ENCODE peak calls at places on chromosomes 11 and 22, in ten cellular contexts. I, D, M, O, Y, K, E, Z, W and T are unnamed samples.

GRCh38 chr22:22737590-22737989 is 93.2 kb downstream of the GGTLC2 start:
- DNase-seq in M (no peak), K (no peak), E (no peak), D (no peak), W (no peak), Z (no peak), I (no peak), Y (no peak), O (no peak), T (no peak)

GRCh38 chr11:27977031-27977430 is 130.9 kb downstream of the KIF18A start:
- DNase-seq in E (no peak), O (no peak), K (peak), M (no peak), Y (peak), I (peak), W (no peak), Z (no peak), D (no peak), T (peak)

GRCh38 chr22:30574095-30574981 is at the start of gene GAL3ST1:
- DNase-seq in E (no peak), Y (no peak), Z (no peak), I (peak), W (no peak), D (no peak), M (no peak), K (no peak), O (peak), T (no peak)

GRCh38 chr22:19105867-19106802 is 16.1 kb downstream of the DGCR2 start:
- DNase-seq in K (no peak), D (no peak), Y (no peak), I (no peak), M (no peak), W (no peak), O (no peak), Z (peak), E (no peak), T (no peak)

GRCh38 chr11:44205358-44205757 is 104.6 kb downstream of the ALX4 start:
- DNase-seq in K (no peak), Y (no peak), M (no peak), I (no peak), E (no peak), D (no peak), W (no peak), O (no peak), Z (no peak), T (no peak)

GRCh38 chr11:27904358-27905055 is 203.4 kb downstream of the KIF18A start:
- DNase-seq in Y (peak), W (no peak), D (peak), Z (no peak), I (peak), E (no peak), K (no peak), M (no peak), O (no peak), T (peak)

GRCh38 chr11:59923813-59924212 is 14.4 kb upstream of the OOSP1 start:
- DNase-seq in W (no peak), K (peak), Z (no peak), I (no peak), D (peak), M (no peak), O (no peak), Y (no peak), E (no peak), T (no peak)

GRCh38 chr22:20378110-20378509 is 15.8 kb upstream of the ZNF74 start:
- DNase-seq in K (no peak), Z (no peak), E (no peak), M (no peak), D (no peak), Y (no peak), O (no peak), I (peak), W (no peak), T (no peak)

GRCh38 chr11:73095613-73096012 is 46.5 kb downstream of the FCHSD2 start:
- DNase-seq in M (no peak), K (peak), W (peak), Z (no peak), I (no peak), O (no peak), Y (peak), D (no peak), E (no peak), T (no peak)

GRCh38 chr22:35589071-35589735 is 27.9 kb downstream of the MB start:
- DNase-seq in Z (no peak), W (no peak), E (peak), K (peak), D (peak), M (no peak), I (peak), O (peak), Y (peak), T (peak)

GRCh38 chr22:21926728-21927127 is 25.9 kb downstream of the PPM1F start:
- DNase-seq in Y (no peak), D (no peak), Z (no peak), I (peak), K (no peak), M (no peak), W (no peak), O (no peak), E (no peak), T (no peak)

GRCh38 chr22:49241174-49241851 is 586.4 kb downstream of the BRD1 start:
- DNase-seq in K (no peak), W (no peak), O (no peak), I (no peak), Y (no peak), E (no peak), M (no peak), Z (peak), D (no peak), T (no peak)

GRCh38 chr11:96152623-96153022 is 190.4 kb downstream of the MAML2 start:
- DNase-seq in Y (no peak), D (no peak), W (no peak), Z (no peak), E (no peak), M (no peak), K (no peak), I (no peak), O (no peak), T (peak)

GRCh38 chr22:17013396-17014100 is 5.5 kb upstream of the GAB4 start:
- DNase-seq in Z (no peak), D (no peak), E (no peak), W (no peak), K (no peak), I (no peak), M (no peak), O (no peak), Y (no peak), T (no peak)

GRCh38 chr11:75388386-75389275 is 10.7 kb upstream of the RPS3 start:
- DNase-seq in Z (peak), D (peak), O (peak), I (no peak), M (no peak), E (peak), Y (peak), W (peak), K (peak), T (peak)

GRCh38 chr11:12418019-12418611 is 40.7 kb downstream of the PARVA start:
- DNase-seq in Y (peak), E (peak), D (no peak), Z (no peak), I (peak), M (no peak), W (no peak), K (peak), O (no peak), T (no peak)

GRCh38 chr11:67053896-67054850 is 2.5 kb upstream of the RHOD start:
- DNase-seq in W (no peak), M (no peak), Z (peak), O (peak), K (peak), I (peak), Y (peak), E (no peak), D (peak), T (peak)

GRCh38 chr11:128904872-128905344 is 13.8 kb downstream of the KCNJ5 start:
- DNase-seq in E (no peak), Y (no peak), K (no peak), D (peak), W (peak), Z (no peak), I (peak), M (no peak), O (no peak), T (no peak)

GRCh38 chr11:107741044-107741823 is 29.4 kb upstream of the SLN start:
- DNase-seq in M (no peak), D (peak), K (peak), Z (no peak), Y (peak), O (no peak), E (peak), W (no peak), I (peak), T (peak)

GRCh38 chr11:9160166-9160565 is 68.8 kb upstream of the SCUBE2 start:
- DNase-seq in D (peak), Z (no peak), I (no peak), K (peak), O (no peak), W (no peak), M (no peak), Y (no peak), E (no peak), T (no peak)

GRCh38 chr22:44455963-44456358 is 42.1 kb downstream of the RTL6 start:
- DNase-seq in O (no peak), K (no peak), D (no peak), Z (no peak), E (no peak), M (no peak), I (no peak), Y (no peak), W (no peak), T (no peak)

GRCh38 chr11:101299210-101299609 is 169.6 kb upstream of the PGR start:
- DNase-seq in O (no peak), Z (no peak), M (no peak), I (no peak), W (no peak), K (no peak), D (no peak), Y (no peak), E (no peak), T (no peak)

GRCh38 chr11:78231962-78232459 is 43.3 kb downstream of the USP35 start:
- DNase-seq in Z (no peak), O (no peak), Y (no peak), W (no peak), E (no peak), K (peak), D (peak), M (no peak), I (no peak), T (peak)

GRCh38 chr22:27461470-27461869 is 340.1 kb downstream of the MN1 start:
- DNase-seq in E (no peak), Y (peak), Z (no peak), M (no peak), D (peak), O (peak), I (peak), W (no peak), K (peak), T (peak)

GRCh38 chr22:41758231-41758630 is 42.2 kb upstream of the CCDC134 start:
- DNase-seq in K (peak), W (no peak), E (no peak), I (no peak), M (no peak), Z (no peak), Y (no peak), D (no peak), O (no peak), T (no peak)

GRCh38 chr11:57819272-57819979 is 57.8 kb downstream of the CTNND1 start:
- DNase-seq in Y (no peak), E (no peak), O (no peak), Z (no peak), M (no peak), I (no peak), W (no peak), D (no peak), K (no peak), T (no peak)

GRCh38 chr11:62592216-62592815 is 993 bp upstream of the TUT1 start:
- DNase-seq in I (peak), D (no peak), K (no peak), Z (no peak), W (no peak), O (no peak), E (no peak), M (no peak), Y (no peak), T (no peak)

GRCh38 chr11:115990004-115990447 is 485.8 kb upstream of the CADM1 start:
- DNase-seq in O (no peak), K (no peak), Z (no peak), M (no peak), D (no peak), E (no peak), I (no peak), Y (no peak), W (peak), T (no peak)
- TF ChIP-seq CTCF in O (peak), K (peak), Z (peak), M (peak), D (no peak), E (no peak), I (no peak), Y (peak), W (peak), T (peak)

DNA sequence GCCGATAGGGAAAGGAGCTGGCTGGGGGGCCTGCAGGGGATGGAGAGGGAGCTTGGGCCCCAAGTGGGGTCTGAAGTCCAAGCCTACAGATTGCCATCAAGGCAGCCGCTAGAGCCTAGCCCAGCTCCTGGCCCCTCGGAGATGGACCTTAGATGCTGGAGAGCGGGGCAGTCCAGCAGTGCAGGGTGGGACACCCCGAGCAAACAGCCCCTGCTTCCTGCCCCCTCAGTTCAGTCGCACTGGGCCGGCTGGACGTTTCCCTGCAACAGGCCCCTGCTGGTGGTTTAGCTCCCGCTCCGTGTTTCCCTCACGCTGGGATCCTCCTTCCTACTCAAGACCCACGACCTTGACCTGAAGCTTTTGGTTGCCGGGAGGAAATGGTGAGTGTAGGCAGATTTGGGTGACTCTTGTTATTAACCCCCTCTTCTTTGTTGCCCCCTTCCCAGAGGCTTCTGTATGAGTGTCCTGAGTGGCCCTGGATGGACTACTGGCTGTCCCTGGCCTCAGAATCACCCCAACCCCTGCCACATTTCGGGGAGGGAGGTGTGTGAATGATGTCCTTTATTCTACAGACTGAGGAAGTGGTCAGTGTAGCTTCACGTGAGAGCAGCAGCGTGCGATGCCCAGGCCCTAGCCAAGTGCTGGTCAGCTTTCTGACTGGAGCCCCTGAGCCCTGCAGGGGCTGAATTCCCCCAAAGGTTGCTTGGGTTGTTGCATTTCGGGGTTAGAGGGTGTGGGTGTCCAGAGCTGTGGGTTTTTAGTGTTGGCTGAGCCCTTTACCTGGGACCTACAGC is 2.7 kb downstream of the ST3GAL4 start:
- DNase-seq in M (no peak), Y (no peak), I (no peak), D (no peak), Z (peak), E (no peak), K (no peak), O (no peak), W (peak), T (no peak)
- H3K4me3 ChIP-seq in M (no peak), Y (no peak), I (no peak), D (peak), Z (peak), E (peak), K (no peak), O (no peak), W (peak), T (no peak)

GRCh38 chr11:118996926-118997626 is 862 bp upstream of the CENATAC start:
- DNase-seq in Y (no peak), W (peak), K (no peak), I (peak), Z (no peak), D (peak), M (no peak), E (no peak), O (no peak), T (peak)
- TF ChIP-seq CTCF in Y (peak), W (no peak), K (peak), I (peak), Z (peak), D (peak), M (no peak), E (peak), O (peak), T (peak)

DNA sequence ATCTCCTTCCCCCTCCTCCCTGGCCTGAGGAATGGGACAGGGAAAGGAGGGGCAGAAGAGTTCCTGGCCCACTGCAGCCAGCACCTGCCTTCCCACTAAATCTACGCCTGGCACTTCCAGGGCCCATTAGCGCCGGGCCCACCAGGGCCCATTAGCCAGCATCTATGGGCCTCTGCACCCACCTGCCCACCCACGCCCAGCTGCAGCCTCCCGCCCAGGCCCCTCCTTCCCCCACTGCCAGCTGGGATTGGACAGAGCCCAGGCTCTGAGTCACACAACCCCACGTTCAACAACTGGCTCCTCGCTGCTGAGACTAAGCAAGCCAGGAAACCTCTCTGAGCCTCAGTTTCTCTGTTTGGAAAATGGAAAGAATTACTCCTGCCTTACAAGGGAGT is 48.7 kb downstream of the CYTH4 start:
- DNase-seq in I (peak), Y (peak), E (no peak), W (no peak), M (no peak), D (peak), Z (no peak), O (no peak), K (peak), T (peak)
- H3K4me3 ChIP-seq in I (no peak), Y (no peak), E (no peak), W (no peak), M (no peak), D (no peak), Z (no peak), O (no peak), K (no peak), T (no peak)

GRCh38 chr22:39877079-39877682 is 16.4 kb downstream of the ENTHD1 start:
- DNase-seq in W (no peak), K (no peak), I (peak), E (no peak), Y (no peak), M (no peak), O (no peak), D (no peak), Z (no peak), T (no peak)

GRCh38 chr22:39880722-39881121 is 12.8 kb downstream of the ENTHD1 start:
- DNase-seq in I (no peak), D (no peak), M (no peak), K (no peak), O (no peak), Z (no peak), Y (no peak), W (no peak), E (no peak), T (no peak)

DNA sequence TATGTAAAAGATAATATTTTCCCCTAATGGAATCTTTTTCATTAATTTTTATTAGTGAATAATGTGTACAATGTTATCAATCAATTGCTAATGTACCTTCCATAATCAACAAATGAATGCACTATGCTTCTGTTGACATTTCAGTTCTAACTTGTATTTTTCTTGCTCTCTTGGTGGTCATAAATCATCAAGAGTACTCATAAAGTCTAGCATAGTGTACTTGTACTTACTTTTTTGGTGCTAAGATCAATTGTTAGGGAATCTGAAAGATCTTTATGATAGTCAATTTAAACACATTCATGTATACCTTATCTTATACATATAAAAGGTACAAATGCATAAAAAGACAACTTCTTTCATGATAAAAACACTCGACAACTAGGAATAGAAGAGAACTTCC is 10.5 kb downstream of the ENTHD1 start:
- DNase-seq in I (no peak), Y (no peak), D (no peak), M (no peak), W (no peak), K (no peak), E (no peak), O (no peak), Z (no peak), T (no peak)
- TF ChIP-seq CTCF in I (no peak), Y (no peak), D (no peak), M (no peak), W (no peak), K (no peak), E (no peak), O (no peak), Z (no peak), T (no peak)

DNA sequence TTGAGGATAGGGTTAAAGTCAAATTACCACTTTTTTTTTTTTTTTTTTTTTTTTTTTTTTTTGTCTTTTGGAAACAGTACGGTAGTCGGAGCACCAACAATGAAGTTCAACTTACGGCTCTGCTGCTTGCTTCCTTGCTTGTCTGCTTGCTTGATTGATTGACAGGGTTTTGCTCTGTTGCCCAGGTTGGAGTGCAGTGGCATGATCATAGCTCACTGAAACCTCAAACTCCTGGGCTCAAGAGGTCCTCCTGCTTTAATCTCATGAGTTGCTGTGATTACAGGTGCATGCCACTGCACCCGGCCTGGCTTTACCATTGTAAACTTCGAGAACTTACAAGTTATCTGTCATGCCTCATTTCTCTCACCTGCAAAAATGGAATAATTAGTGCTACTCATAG is 5.8 kb downstream of the SGSM3 start:
- DNase-seq in Y (no peak), Z (no peak), W (no peak), D (no peak), O (no peak), M (no peak), I (no peak), K (no peak), E (no peak), T (no peak)
- H3K4me3 ChIP-seq in Y (no peak), Z (no peak), W (no peak), D (no peak), O (no peak), M (no peak), I (no peak), K (no peak), E (no peak), T (no peak)

GRCh38 chr11:97934572-97935208 is 1086.1 kb upstream of the CNTN5 start:
- DNase-seq in D (no peak), I (no peak), K (no peak), Z (no peak), W (no peak), E (no peak), O (no peak), M (no peak), Y (no peak), T (no peak)

GRCh38 chr11:97937501-97937900 is 1083.2 kb upstream of the CNTN5 start:
- DNase-seq in E (no peak), Y (peak), M (no peak), I (no peak), O (no peak), W (no peak), D (peak), Z (no peak), K (peak), T (no peak)

GRCh38 chr11:97943493-97943892 is 1077.3 kb upstream of the CNTN5 start:
- DNase-seq in W (no peak), Y (no peak), O (no peak), E (no peak), K (no peak), Z (no peak), I (no peak), M (no peak), D (peak), T (no peak)

GRCh38 chr11:97938789-97939188 is 1082.0 kb upstream of the CNTN5 start:
- DNase-seq in Y (no peak), M (no peak), I (no peak), E (no peak), K (no peak), W (no peak), D (no peak), O (no peak), Z (no peak), T (no peak)
- TF ChIP-seq CTCF in Y (no peak), M (no peak), I (no peak), E (no peak), K (no peak), W (no peak), D (no peak), O (no peak), Z (no peak), T (no peak)

DNA sequence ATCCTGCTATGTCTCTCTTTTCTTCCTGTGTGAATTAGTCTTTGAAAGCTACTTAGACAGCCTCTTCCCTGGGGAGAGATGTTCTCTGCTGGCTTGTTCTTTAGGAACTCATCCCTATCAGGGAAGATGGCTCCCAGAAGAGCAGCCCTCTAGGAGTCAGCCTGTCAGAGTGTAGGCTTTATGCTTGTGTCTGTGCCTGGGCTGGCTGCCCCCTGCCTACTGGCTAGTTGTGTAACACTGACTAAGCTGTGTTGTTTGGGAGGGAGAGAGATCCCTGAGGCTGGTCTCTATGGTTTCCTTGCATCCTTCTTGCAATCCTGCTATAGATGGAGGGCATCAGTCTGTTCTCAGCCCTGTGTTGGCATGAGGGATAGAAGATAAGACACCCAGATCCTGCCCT is 112.2 kb downstream of the STIM1 start:
- DNase-seq in K (no peak), O (no peak), D (no peak), E (no peak), W (no peak), I (no peak), M (no peak), Y (no peak), Z (no peak), T (no peak)
- H3K4me3 ChIP-seq in K (no peak), O (no peak), D (no peak), E (no peak), W (no peak), I (no peak), M (no peak), Y (no peak), Z (no peak), T (no peak)